ENCODE peak calls at places on chromosomes 7 and 10, in nine cellular contexts. K is A549; T is RWPE1; H is foreskin fibroblast; F is stimulated activated CD4-positive, alpha-beta T cell treated with anti-CD3 and anti-CD28 coated beads, Interleukin-2, amount 100 ng/mL, for 48 hours; E is skeletal muscle cell; G is EL; W is epithelial cell of esophagus; D is OCI-LY7. X is an unnamed sample.

GRCh38 chr10:63922714-63923317 is 401.6 kb downstream of the REEP3 start:
- DNase-seq in K (no peak), T (no peak), H (no peak), F (no peak), E (no peak), G (no peak), W (no peak), D (no peak), X (no peak)

GRCh38 chr7:107446988-107447387 is 22.9 kb upstream of the GPR22 start:
- DNase-seq in K (no peak), T (peak), H (no peak), F (no peak), E (no peak), G (peak), W (peak), D (no peak), X (no peak)

GRCh38 chr7:33539198-33539597 is 366.1 kb upstream of the BMPER start:
- DNase-seq in K (peak), T (no peak), H (no peak), F (no peak), E (no peak), G (no peak), W (no peak), D (peak), X (no peak)

GRCh38 chr7:102450242-102450641 is 14.4 kb downstream of the ALKBH4 start:
- DNase-seq in K (no peak), T (no peak), H (no peak), F (no peak), E (no peak), G (no peak), W (peak), D (peak), X (no peak)

GRCh38 chr10:3400368-3400767 is 227.8 kb upstream of the PITRM1 start:
- DNase-seq in K (no peak), T (no peak), H (no peak), F (no peak), E (no peak), G (peak), W (no peak), D (no peak), X (no peak)

GRCh38 chr10:92430103-92430502 is 139.1 kb downstream of the MARCHF5 start:
- DNase-seq in K (no peak), T (no peak), H (no peak), F (no peak), E (no peak), G (no peak), W (no peak), D (no peak), X (no peak)

GRCh38 chr10:5888352-5888751 is 1.3 kb downstream of the ANKRD16 start:
- DNase-seq in K (no peak), T (no peak), H (no peak), F (no peak), E (no peak), G (peak), W (peak), D (peak), X (no peak)

GRCh38 chr7:43431020-43431595 is 151.8 kb upstream of the STK17A start:
- DNase-seq in K (no peak), T (no peak), H (no peak), F (no peak), E (no peak), G (peak), W (no peak), D (no peak), X (no peak)

GRCh38 chr7:135998081-135998480 is 20.9 kb upstream of the MTPN start:
- DNase-seq in K (no peak), T (no peak), H (no peak), F (no peak), E (no peak), G (no peak), W (peak), D (no peak), X (no peak)

X was measured in MG63.